ENCODE peak calls at places on chromosomes 16 and 17, in six cellular contexts. M is NCI-H460; V is stimulated activated CD4-positive, alpha-beta T cell treated with anti-CD3 and anti-CD28 coated beads, Interleukin-4, amount 100 ng/mL, for 48 hours; C is coronary artery; T is activated naive CD4-positive, alpha-beta T cell treated with anti-CD3 and anti-CD28 coated beads, Interleukin-2, amount 10 ng/mL, durations not matched to agents 7 days and 5 days; U is posterior cingulate gyrus. D is an unnamed sample.

GRCh38 chr16:78249056-78249455 is 149.6 kb downstream of the WWOX start:
- DNase-seq in T (no peak), U (no peak), V (no peak), M (no peak), C (no peak), D (no peak)

GRCh38 chr16:50602531-50603205 is 54.5 kb downstream of the NKD1 start:
- DNase-seq in T (no peak), M (no peak), V (no peak), C (no peak), U (no peak), D (no peak)

GRCh38 chr16:65523258-65523950 is 401.5 kb upstream of the CDH11 start:
- DNase-seq in V (no peak), C (no peak), U (no peak), T (no peak), M (no peak), D (no peak)

GRCh38 chr17:37676115-37676925 is 33.1 kb upstream of the DDX52 start:
- DNase-seq in U (no peak), M (no peak), V (no peak), C (no peak), T (no peak), D (peak; percentile 88)

GRCh38 chr17:76473541-76473985 is 6.2 kb downstream of the AANAT start:
- DNase-seq in U (no peak), V (no peak), M (no peak), T (peak; percentile 39), C (peak; percentile 70), D (no peak)

GRCh38 chr16:84294196-84295142 is at the start of gene WFDC1:
- DNase-seq in T (no peak), C (peak; percentile 90), M (no peak), V (no peak), U (peak; percentile 48), D (peak; percentile 69)

GRCh38 chr16:19094542-19095365 is 19.0 kb upstream of the ITPRIPL2 start:
- DNase-seq in T (no peak), C (peak; percentile 12), M (peak; percentile 71), V (no peak), U (no peak), D (no peak)

GRCh38 chr17:67052720-67053437 is 8.5 kb downstream of the CACNG1 start:
- DNase-seq in T (peak; percentile 7), M (no peak), U (no peak), C (peak; percentile 29), V (no peak), D (no peak)

GRCh38 chr17:66833201-66833600 is 1.7 kb upstream of the CACNG5 start:
- DNase-seq in T (no peak), C (no peak), U (no peak), M (no peak), V (no peak), D (no peak)

GRCh38 chr16:14559809-14560227 is 70.2 kb downstream of the PARN start:
- DNase-seq in V (no peak), U (peak; percentile 21), M (peak; percentile 15), T (no peak), C (no peak), D (peak; percentile 36)

GRCh38 chr17:14331200-14331981 is 30.5 kb downstream of the HS3ST3B1 start:
- DNase-seq in M (no peak), T (no peak), U (no peak), C (peak; percentile 14), V (no peak), D (no peak)

GRCh38 chr16:19113577-19114358 is at the start of gene ITPRIPL2:
- DNase-seq in T (no peak), C (peak; percentile 95), V (no peak), U (peak; percentile 26), M (peak; percentile 83), D (peak; percentile 92)

GRCh38 chr17:11330871-11331270 is 89.9 kb downstream of the SHISA6 start:
- DNase-seq in U (peak; percentile 23), C (no peak), T (no peak), M (no peak), V (no peak), D (no peak)

GRCh38 chr17:27430882-27431491 is 25.3 kb upstream of the KSR1 start:
- DNase-seq in T (no peak), C (no peak), U (no peak), V (no peak), M (peak; percentile 49), D (peak; percentile 38)

GRCh38 chr16:2708290-2708639 is 11.8 kb downstream of the PRSS27 start:
- DNase-seq in U (no peak), M (no peak), V (no peak), C (no peak), T (no peak), D (no peak)

GRCh38 chr16:27779719-27780161 is 229.8 kb downstream of the KATNIP start:
- DNase-seq in V (no peak), T (no peak), M (peak; percentile 39), C (no peak), U (peak; percentile 69), D (peak; percentile 56)

GRCh38 chr17:45790296-45790922 is 6.3 kb downstream of the CRHR1 start:
- DNase-seq in C (no peak), T (no peak), M (no peak), V (no peak), U (no peak), D (no peak)

GRCh38 chr16:70151941-70152509 is 21.6 kb upstream of the CLEC18C start:
- DNase-seq in M (no peak), C (no peak), U (no peak), T (no peak), V (no peak), D (no peak)

GRCh38 chr16:10321407-10322397 is 64.2 kb upstream of the ATF7IP2 start:
- DNase-seq in U (no peak), C (no peak), M (no peak), V (no peak), T (peak; percentile 26), D (no peak)

GRCh38 chr17:46727572-46728348 is 90.7 kb downstream of the WNT3 start:
- DNase-seq in M (no peak), T (no peak), U (no peak), C (no peak), V (no peak), D (peak; percentile 59)

GRCh38 chr17:50618300-50618699 is 16.4 kb upstream of the ABCC3 start:
- DNase-seq in M (no peak), U (no peak), V (no peak), C (no peak), T (no peak), D (no peak)

GRCh38 chr16:69169051-69169450 is 17.9 kb upstream of the SNTB2 start:
- DNase-seq in M (no peak), T (no peak), C (no peak), U (no peak), V (no peak), D (no peak)

D was measured in SJSA1.